ENCODE peak calls at places on chromosomes 5 and 9, in nine cellular contexts. Z is choroid plexus epithelial cell; G is Calu3; M is CD4-positive, alpha-beta T cell; B is endodermal cell; W is cardiac fibroblast; F is CD8-positive, alpha-beta T cell; X is fibroblast of villous mesenchyme; C is fibroblast of pulmonary artery. L is an unnamed sample.

GRCh38 chr9:109475526-109475925 is 22.6 kb downstream of the PTPN3 start:
- DNase-seq in M (no peak), W (no peak), B (no peak), C (no peak), Z (no peak), X (no peak), G (no peak), F (no peak), L (no peak)

GRCh38 chr9:92715488-92716231 is 45.7 kb upstream of the IPPK start:
- DNase-seq in G (no peak), F (no peak), B (no peak), M (no peak), C (no peak), X (peak), W (peak), Z (no peak), L (no peak)

GRCh38 chr5:10627185-10628115 is 63.6 kb downstream of the ANKRD33B start:
- DNase-seq in Z (peak), F (peak), B (peak), W (peak), C (peak), M (peak), G (peak), X (peak), L (peak)

GRCh38 chr9:6054280-6055099 is 39.1 kb upstream of the RANBP6 start:
- DNase-seq in Z (peak), G (peak), F (peak), B (peak), C (peak), W (peak), M (peak), X (peak), L (no peak)

GRCh38 chr9:16315720-16316119 is 554.8 kb downstream of the BNC2 start:
- DNase-seq in B (no peak), Z (peak), G (no peak), X (peak), M (no peak), W (peak), F (no peak), C (peak), L (no peak)

GRCh38 chr5:150108711-150109605 is 22.6 kb upstream of the CSF1R start:
- DNase-seq in W (no peak), X (no peak), Z (no peak), G (no peak), C (no peak), M (no peak), B (peak), F (no peak), L (no peak)

GRCh38 chr5:132678735-132679134 is 4.9 kb downstream of the IL4 start:
- DNase-seq in X (no peak), M (no peak), Z (no peak), F (no peak), C (no peak), B (no peak), W (no peak), G (no peak), L (no peak)

GRCh38 chr5:65702036-65702435 is 19.9 kb downstream of the SGTB start:
- DNase-seq in G (no peak), B (no peak), C (no peak), M (no peak), W (no peak), X (no peak), F (no peak), Z (no peak), L (no peak)

GRCh38 chr5:180682560-180682959 is 33.2 kb upstream of the FLT4 start:
- DNase-seq in G (no peak), B (peak), F (no peak), M (no peak), Z (no peak), C (no peak), W (no peak), X (no peak), L (no peak)

GRCh38 chr5:81424728-81425127 is 30.8 kb upstream of the ACOT12 start:
- DNase-seq in Z (peak), F (no peak), M (no peak), C (peak), B (no peak), G (no peak), W (peak), X (no peak), L (no peak)

GRCh38 chr9:132787748-132788159 is 90.3 kb downstream of the AK8 start:
- DNase-seq in B (no peak), C (no peak), F (no peak), W (no peak), Z (no peak), G (no peak), X (no peak), M (no peak), L (no peak)

GRCh38 chr5:178460598-178461425 is 129.4 kb downstream of the COL23A1 start:
- DNase-seq in G (peak), W (peak), C (peak), X (peak), F (peak), B (peak), M (peak), Z (peak), L (peak)

GRCh38 chr9:126147620-126148522 is 178.8 kb upstream of the MVB12B start:
- DNase-seq in M (peak), X (no peak), F (no peak), C (no peak), W (no peak), Z (no peak), G (no peak), B (peak), L (no peak)

GRCh38 chr9:91803970-91804752 is 145.9 kb downstream of the ROR2 start:
- DNase-seq in W (no peak), C (no peak), X (no peak), M (no peak), G (no peak), Z (no peak), F (no peak), B (peak), L (no peak)

GRCh38 chr9:89661956-89662717 is 57.3 kb downstream of the GADD45G start:
- DNase-seq in G (peak), X (peak), F (no peak), M (no peak), B (peak), C (peak), W (peak), Z (peak), L (no peak)

GRCh38 chr5:52789378-52789777 is 1.7 kb downstream of the ITGA1 start:
- DNase-seq in X (no peak), B (no peak), F (no peak), W (no peak), G (no peak), Z (no peak), M (no peak), C (no peak), L (no peak)

GRCh38 chr9:84230355-84231136 is 110.0 kb downstream of the SLC28A3 start:
- DNase-seq in Z (no peak), M (no peak), X (peak), C (peak), G (no peak), B (peak), F (no peak), W (peak), L (no peak)

GRCh38 chr5:77767301-77767700 is 8.8 kb downstream of the TBCA start:
- DNase-seq in M (no peak), W (no peak), F (no peak), Z (no peak), G (no peak), X (no peak), B (no peak), C (no peak), L (no peak)

GRCh38 chr9:124438091-124438490 is 12.2 kb upstream of the ADGRD2 start:
- DNase-seq in C (no peak), F (no peak), W (no peak), Z (no peak), G (no peak), X (no peak), B (no peak), M (no peak), L (no peak)

GRCh38 chr5:31664566-31664965 is 25.6 kb downstream of the PDZD2 start:
- DNase-seq in B (peak), F (no peak), X (no peak), W (peak), C (peak), Z (peak), M (no peak), G (peak), L (no peak)

GRCh38 chr5:19488786-19489185 is 499.2 kb downstream of the CDH18 start:
- DNase-seq in W (no peak), B (no peak), X (no peak), G (no peak), Z (no peak), C (no peak), M (no peak), F (no peak), L (no peak)

GRCh38 chr9:80012557-80013330 is 441.0 kb downstream of the TLE4 start:
- DNase-seq in B (no peak), M (no peak), G (no peak), C (no peak), X (no peak), F (no peak), Z (peak), W (no peak), L (no peak)

GRCh38 chr5:132439521-132440206 is 50.9 kb downstream of the IRF1 start:
- DNase-seq in B (peak), X (peak), W (peak), Z (peak), G (no peak), C (peak), M (no peak), F (no peak), L (peak)

GRCh38 chr5:66538531-66538930 is 57.7 kb upstream of the MAST4 start:
- DNase-seq in G (no peak), F (no peak), X (no peak), M (no peak), Z (no peak), B (no peak), W (no peak), C (no peak), L (no peak)

GRCh38 chr5:149452007-149452664 is 73.0 kb upstream of the IL17B start:
- DNase-seq in X (peak), B (peak), W (peak), M (no peak), Z (peak), F (no peak), G (peak), C (peak), L (no peak)

GRCh38 chr5:82100303-82101077 is 128.7 kb downstream of the ATG10 start:
- DNase-seq in Z (peak), M (no peak), C (no peak), F (no peak), X (no peak), W (no peak), B (peak), G (peak), L (no peak)

GRCh38 chr5:108700928-108701327 is 46.8 kb upstream of the FER start:
- DNase-seq in M (no peak), Z (no peak), C (no peak), F (no peak), X (no peak), W (no peak), G (no peak), B (no peak), L (no peak)

GRCh38 chr9:86407022-86407421 is 52.8 kb upstream of the TUT7 start:
- DNase-seq in M (no peak), W (peak), G (peak), X (peak), F (no peak), C (peak), B (peak), Z (peak), L (no peak)

GRCh38 chr9:92432972-92433548 is 8.8 kb upstream of the OMD start:
- DNase-seq in Z (no peak), F (no peak), B (no peak), X (no peak), W (no peak), M (no peak), G (no peak), C (no peak), L (no peak)

GRCh38 chr5:169413416-169413815 is 112.5 kb upstream of the SLIT3 start:
- DNase-seq in C (no peak), X (no peak), Z (no peak), G (no peak), W (no peak), M (no peak), B (no peak), F (no peak), L (no peak)

GRCh38 chr5:2897276-2897990 is 146.0 kb upstream of the IRX2 start:
- DNase-seq in W (no peak), M (no peak), G (no peak), B (peak), F (no peak), C (no peak), X (no peak), Z (no peak), L (no peak)

GRCh38 chr9:13569706-13570423 is 290.4 kb upstream of the MPDZ start:
- DNase-seq in G (no peak), C (peak), Z (no peak), B (no peak), F (no peak), M (no peak), X (peak), W (peak), L (no peak)

GRCh38 chr5:4513381-4513780 is 626.7 kb upstream of the ADAMTS16 start:
- DNase-seq in Z (no peak), X (no peak), F (no peak), C (no peak), W (no peak), B (no peak), M (no peak), G (no peak), L (no peak)

GRCh38 chr5:4514067-4514648 is 626.0 kb upstream of the ADAMTS16 start:
- DNase-seq in M (no peak), W (no peak), F (no peak), C (no peak), Z (no peak), B (no peak), G (no peak), X (no peak), L (no peak)

DNA sequence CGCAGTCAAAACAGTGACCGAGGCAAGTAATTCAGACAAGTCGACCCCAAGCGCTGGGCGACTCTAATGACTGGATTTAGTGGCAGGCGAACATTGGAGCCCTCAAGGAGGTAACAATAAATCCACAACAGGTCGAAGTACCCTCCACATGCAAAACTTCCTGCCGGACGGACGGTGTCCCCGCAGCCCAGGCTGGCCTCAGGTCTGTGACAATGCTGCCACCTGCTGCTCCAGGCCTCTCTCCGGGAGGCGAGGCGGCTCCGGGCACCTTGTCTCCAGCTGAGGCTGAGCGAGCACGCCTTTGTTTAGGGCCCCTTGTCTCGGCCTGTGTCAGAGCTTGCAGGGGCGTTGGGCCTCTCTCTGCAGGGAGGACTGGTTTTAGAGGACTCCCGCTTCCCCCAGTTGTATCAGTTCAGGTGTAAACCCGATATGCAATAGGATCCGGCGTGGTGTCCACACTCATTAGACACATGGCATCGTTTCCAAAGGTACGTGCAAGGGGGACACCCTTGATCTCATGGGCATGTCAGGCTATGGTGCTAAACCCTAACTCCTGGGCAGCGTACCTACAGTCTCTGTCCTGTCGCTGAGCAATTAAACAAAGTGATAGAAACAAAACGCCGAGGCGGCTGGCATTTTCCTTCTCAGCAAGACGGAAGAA is 628.0 kb upstream of the ADAMTS16 start:
- DNase-seq in Z (no peak), X (no peak), F (no peak), G (no peak), B (peak), C (peak), M (no peak), W (no peak), L (no peak)
- TF ChIP-seq CTCF in Z (no peak), X (no peak), F (no peak), G (no peak), B (peak), C (no peak), M (no peak), W (peak), L (no peak)

DNA sequence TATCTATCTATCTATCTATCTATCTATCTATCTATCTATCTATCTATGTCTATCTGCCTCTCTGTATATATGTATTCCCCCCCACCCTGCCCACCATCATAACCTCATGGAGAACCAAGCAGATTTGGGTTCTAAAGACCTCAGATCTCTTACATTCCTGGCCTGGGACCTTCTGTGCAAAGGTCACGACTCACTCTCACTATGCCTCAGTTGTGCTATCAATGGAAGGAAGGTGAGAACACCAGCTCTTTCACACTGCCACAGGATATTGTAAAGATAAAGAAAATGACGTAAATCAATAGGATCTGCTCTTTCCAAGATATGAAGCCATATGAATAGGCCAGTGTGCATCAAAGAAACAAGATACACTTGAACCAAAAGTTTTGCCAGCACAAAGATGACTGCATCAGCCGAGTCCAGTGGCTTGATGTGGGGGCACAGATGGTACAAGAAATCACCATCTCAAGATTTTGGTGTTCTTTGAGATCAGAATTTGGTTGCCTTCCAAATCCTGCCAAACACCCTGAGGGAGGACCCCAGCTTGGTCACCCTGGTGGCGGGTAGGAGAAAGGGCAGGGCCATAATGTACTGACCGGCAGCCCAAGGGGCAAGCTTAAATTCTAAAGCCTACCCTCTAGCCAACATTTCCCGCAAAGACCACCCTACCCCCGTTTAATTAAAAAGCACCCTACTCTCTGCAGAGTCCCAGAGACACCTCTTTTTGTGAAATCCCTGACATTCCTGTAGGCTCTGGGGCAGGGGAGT is 8.4 kb upstream of the FGF1 start:
- DNase-seq in B (peak), G (no peak), C (no peak), M (no peak), Z (no peak), F (no peak), W (no peak), X (no peak), L (no peak)
- TF ChIP-seq CTCF in B (peak), G (peak), C (peak), M (no peak), Z (no peak), F (no peak), W (peak), X (peak), L (no peak)

GRCh38 chr9:99954841-99955240 is 48.4 kb downstream of the STX17 start:
- DNase-seq in G (no peak), M (no peak), F (no peak), Z (no peak), W (no peak), B (no peak), X (no peak), C (no peak), L (no peak)
- TF ChIP-seq CTCF in G (no peak), M (no peak), F (no peak), Z (no peak), W (no peak), B (no peak), X (no peak), C (no peak), L (no peak)

GRCh38 chr5:35443803-35444595 is 173.7 kb upstream of the SPEF2 start:
- DNase-seq in Z (no peak), F (no peak), G (no peak), W (no peak), M (no peak), B (peak), C (no peak), X (no peak), L (no peak)
- TF ChIP-seq CTCF in Z (no peak), F (no peak), G (no peak), W (no peak), M (no peak), B (peak), C (no peak), X (no peak), L (no peak)

GRCh38 chr5:173018352-173018751 is 34.8 kb downstream of the ATP6V0E1 start:
- DNase-seq in G (no peak), W (no peak), Z (no peak), F (no peak), M (no peak), X (no peak), C (no peak), B (no peak), L (no peak)
- TF ChIP-seq CTCF in G (no peak), W (no peak), Z (no peak), F (no peak), M (no peak), X (no peak), C (no peak), B (no peak), L (no peak)

GRCh38 chr5:159682623-159683022 is 233.7 kb upstream of the ADRA1B start:
- DNase-seq in C (peak), Z (peak), M (no peak), F (no peak), B (no peak), W (no peak), G (no peak), X (no peak), L (no peak)
- TF ChIP-seq CTCF in C (peak), Z (peak), M (no peak), F (no peak), B (peak), W (peak), G (no peak), X (no peak), L (no peak)

GRCh38 chr9:121634800-121635261 is 16.6 kb upstream of the DAB2IP start:
- DNase-seq in X (no peak), F (no peak), M (no peak), C (peak), B (peak), Z (peak), W (peak), G (peak), L (no peak)
- TF ChIP-seq CTCF in X (peak), F (no peak), M (no peak), C (peak), B (peak), Z (peak), W (peak), G (peak), L (no peak)

DNA sequence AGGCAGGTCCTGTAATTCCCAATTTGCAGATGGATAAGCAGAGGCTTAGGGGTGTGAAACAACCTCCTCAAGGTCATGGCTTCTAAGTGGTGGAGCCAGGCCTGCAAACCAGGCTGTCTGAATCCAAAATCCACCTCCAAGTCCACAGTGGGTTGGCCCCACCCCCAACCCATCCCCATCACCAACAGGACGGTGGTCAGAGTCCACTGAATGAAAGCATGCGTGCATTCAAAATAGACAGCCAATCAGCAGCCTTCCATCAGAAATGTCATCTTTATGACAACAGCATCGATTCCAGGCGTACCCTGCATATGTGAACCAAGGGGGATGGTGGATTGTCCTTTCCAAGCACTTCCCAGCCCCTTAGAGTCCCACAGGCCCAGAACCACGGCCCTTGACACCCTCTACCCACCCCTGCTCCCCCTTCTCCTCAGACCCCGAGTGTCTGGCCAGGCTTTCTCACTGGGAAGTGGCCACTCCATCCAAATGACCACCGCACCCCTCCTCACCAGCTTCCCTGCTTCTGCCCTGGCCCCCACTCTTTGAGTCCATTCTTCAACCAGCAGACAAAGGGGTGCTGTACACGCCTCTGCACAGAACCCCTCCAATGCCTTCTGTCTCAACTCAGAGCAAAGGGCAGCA is 133.1 kb downstream of the KCNIP1 start:
- DNase-seq in F (no peak), W (no peak), C (no peak), B (peak), M (no peak), X (no peak), G (no peak), Z (no peak), L (no peak)
- TF ChIP-seq CTCF in F (no peak), W (no peak), C (no peak), B (no peak), M (no peak), X (no peak), G (no peak), Z (no peak), L (no peak)